ENCODE peak calls at places on chromosomes 16 and 17, in four cellular contexts. M, E, V and W are unnamed samples.
A peak's percentile ranks its signal among the peaks of the same experiment; 100 is the strongest.

GRCh38 chr17:40915721-40916256 is 21.7 kb downstream of the KRT23 start:
- DNase-seq in M (no peak), E (peak; percentile 64), V (no peak), W (no peak)

GRCh38 chr17:2931426-2931825 is 132.0 kb downstream of the OR1D5 start:
- DNase-seq in M (no peak), E (no peak), V (no peak), W (no peak)

GRCh38 chr17:41695134-41695661 is 6.5 kb downstream of the EIF1 start:
- DNase-seq in M (no peak), E (no peak), V (no peak), W (no peak)

GRCh38 chr17:31802502-31802901 is 56.5 kb downstream of the COPRS start:
- DNase-seq in M (peak; percentile 20), E (no peak), V (no peak), W (peak; percentile 14)

GRCh38 chr17:47630614-47631013 is 19.1 kb upstream of the KPNB1 start:
- DNase-seq in M (no peak), E (no peak), V (no peak), W (no peak)

GRCh38 chr17:82449136-82449882 is 1.2 kb downstream of the CYBC1 start:
- DNase-seq in M (no peak), E (no peak), V (no peak), W (no peak)

GRCh38 chr17:238071-238963 is 56.9 kb upstream of the DOC2B start:
- DNase-seq in M (peak; percentile 4), E (no peak), V (no peak), W (no peak)

GRCh38 chr16:19213885-19214284 is 45.8 kb downstream of the SYT17 start:
- DNase-seq in M (no peak), E (no peak), V (no peak), W (peak; percentile 6)

GRCh38 chr17:4881761-4882555 is 17.4 kb upstream of the C17orf107 start:
- DNase-seq in M (peak; percentile 58), E (no peak), V (peak; percentile 29), W (peak; percentile 71)

GRCh38 chr17:19753661-19754463 is 5.8 kb upstream of the ALDH3A1 start:
- DNase-seq in M (no peak), E (no peak), V (no peak), W (peak; percentile 29)

GRCh38 chr16:79712273-79712672 is 111.7 kb upstream of the MAF start:
- DNase-seq in M (no peak), E (no peak), V (no peak), W (peak; percentile 50)

GRCh38 chr16:13100970-13101369 is 199.6 kb downstream of the SHISA9 start:
- DNase-seq in M (no peak), E (no peak), V (no peak), W (no peak)

GRCh38 chr16:85056211-85056748 is 28.7 kb downstream of the KIAA0513 start:
- DNase-seq in M (no peak), E (peak; percentile 20), V (no peak), W (no peak)

GRCh38 chr16:54253118-54253517 is 33.5 kb downstream of the IRX3 start:
- DNase-seq in M (no peak), E (no peak), V (no peak), W (no peak)

GRCh38 chr17:1577186-1577585 is 14.6 kb upstream of the PITPNA start:
- DNase-seq in M (peak; percentile 88), E (peak; percentile 87), V (no peak), W (no peak)

GRCh38 chr17:29623283-29623647 is 553 bp upstream of the CORO6 start:
- DNase-seq in M (no peak), E (no peak), V (no peak), W (no peak)
- H3K4me3 ChIP-seq in M (peak overlapping the region; percentile 73), E (peak overlapping the region; percentile 47), V (peak overlapping the region; percentile 65), W (peak overlapping the region; percentile 50)

GRCh38 chr16:924806-925205 is 46.0 kb downstream of the LMF1 start:
- DNase-seq in M (no peak), E (no peak), V (no peak), W (no peak)

GRCh38 chr16:921321-921905 is 49.4 kb downstream of the LMF1 start:
- DNase-seq in M (no peak), E (no peak), V (no peak), W (no peak)

GRCh38 chr16:923184-923583 is 47.6 kb downstream of the LMF1 start:
- DNase-seq in M (no peak), E (no peak), V (no peak), W (no peak)

GRCh38 chr16:922051-922450 is 48.7 kb downstream of the LMF1 start:
- DNase-seq in M (no peak), E (no peak), V (no peak), W (no peak)

GRCh38 chr16:924063-924462 is 46.7 kb downstream of the LMF1 start:
- DNase-seq in M (no peak), E (no peak), V (no peak), W (no peak)
- H3K4me3 ChIP-seq in M (no peak overlapping the region), E (no peak overlapping the region), V (no peak overlapping the region), W (no peak overlapping the region)

GRCh38 chr16:68681038-68681437 is 35.9 kb downstream of the CDH3 start:
- DNase-seq in M (no peak), E (no peak), V (no peak), W (no peak)
- H3K4me3 ChIP-seq in M (no peak overlapping the region), E (no peak overlapping the region), V (no peak overlapping the region), W (no peak overlapping the region)

GRCh38 chr16:3963886-3964685 is 83.6 kb upstream of the CREBBP start:
- DNase-seq in M (no peak), E (no peak), V (no peak), W (no peak)

GRCh38 chr16:3959148-3959547 is 78.6 kb upstream of the CREBBP start:
- DNase-seq in M (no peak), E (peak; percentile 72), V (no peak), W (no peak)

GRCh38 chr16:3963203-3963602 is 82.7 kb upstream of the CREBBP start:
- DNase-seq in M (no peak), E (no peak), V (no peak), W (no peak)

GRCh38 chr16:3960049-3960809 is 79.7 kb upstream of the CREBBP start:
- DNase-seq in M (no peak), E (no peak), V (no peak), W (no peak)

GRCh38 chr16:3961449-3961849 is 80.9 kb upstream of the CREBBP start:
- DNase-seq in M (no peak), E (peak; percentile 47), V (no peak), W (no peak)
- H3K4me3 ChIP-seq in M (peak overlapping the region; percentile 56), E (peak overlapping the region; percentile 62), V (no peak overlapping the region), W (no peak overlapping the region)

GRCh38 chr17:49497147-49498036 is 2.3 kb downstream of the NGFR start:
- DNase-seq in M (peak; percentile 62), E (peak; percentile 41), V (peak; percentile 71), W (peak; percentile 53)

GRCh38 chr17:49498037-49498615 is 3.0 kb downstream of the NGFR start:
- DNase-seq in M (no peak), E (no peak), V (peak; percentile 30), W (no peak)

GRCh38 chr17:49496183-49496865 is 1.2 kb downstream of the NGFR start:
- DNase-seq in M (peak; percentile 79), E (peak; percentile 22), V (peak; percentile 80), W (no peak)

GRCh38 chr17:49495842-49496182 is 719 bp downstream of the NGFR start:
- DNase-seq in M (no peak), E (no peak), V (peak; percentile 24), W (peak; percentile 35)

DNA sequence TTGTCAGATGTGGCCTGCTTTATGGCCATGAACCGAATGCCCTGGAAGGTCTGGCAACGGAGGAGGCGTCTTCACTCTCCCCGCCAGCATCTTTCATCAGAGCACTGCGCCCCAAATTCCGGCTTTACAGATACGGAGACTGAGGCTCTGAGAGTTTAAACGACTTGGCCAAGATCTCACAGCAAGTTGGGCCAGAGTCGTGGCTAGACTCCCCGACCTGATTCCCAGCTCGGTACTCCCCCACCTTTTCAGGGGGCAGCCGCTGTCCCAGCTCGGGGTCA is 1.7 kb downstream of the NGFR start:
- DNase-seq in M (no peak), E (no peak), V (no peak), W (no peak)
- H3K4me3 ChIP-seq in M (peak overlapping the region; percentile 69), E (no peak overlapping the region), V (peak overlapping the region; percentile 37), W (peak overlapping the region; percentile 34)

DNA sequence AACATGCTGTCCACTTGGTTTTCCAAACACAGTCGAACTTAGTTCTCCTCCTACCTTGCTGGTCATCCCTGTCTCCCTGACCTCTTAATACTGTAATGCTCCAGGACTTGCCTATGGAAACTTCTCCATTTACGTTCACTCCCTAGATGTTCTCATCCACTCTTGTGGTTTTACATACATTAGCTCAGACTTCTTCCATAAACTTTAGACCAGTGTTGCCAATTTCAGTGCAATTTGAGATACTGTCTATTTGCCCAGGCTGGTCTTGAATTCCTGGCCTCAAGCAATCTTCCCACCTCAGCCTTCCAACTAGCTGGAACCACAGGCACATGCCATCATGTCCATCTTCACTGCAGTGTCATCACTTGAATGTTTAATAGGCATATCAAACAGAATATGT is 1.5 kb downstream of the MATCAP1 start:
- DNase-seq in M (no peak), E (no peak), V (no peak), W (no peak)
- H3K4me3 ChIP-seq in M (no peak overlapping the region), E (no peak overlapping the region), V (peak overlapping the region; percentile 54), W (no peak overlapping the region)

GRCh38 chr16:51034481-51035109 is 116.5 kb downstream of the SALL1 start:
- DNase-seq in M (no peak), E (no peak), V (no peak), W (no peak)

GRCh38 chr16:51031598-51031997 is 119.5 kb downstream of the SALL1 start:
- DNase-seq in M (no peak), E (no peak), V (no peak), W (no peak)

GRCh38 chr16:51035711-51036110 is 115.4 kb downstream of the SALL1 start:
- DNase-seq in M (no peak), E (no peak), V (no peak), W (no peak)

GRCh38 chr16:51039638-51040331 is 111.3 kb downstream of the SALL1 start:
- DNase-seq in M (no peak), E (no peak), V (no peak), W (no peak)

DNA sequence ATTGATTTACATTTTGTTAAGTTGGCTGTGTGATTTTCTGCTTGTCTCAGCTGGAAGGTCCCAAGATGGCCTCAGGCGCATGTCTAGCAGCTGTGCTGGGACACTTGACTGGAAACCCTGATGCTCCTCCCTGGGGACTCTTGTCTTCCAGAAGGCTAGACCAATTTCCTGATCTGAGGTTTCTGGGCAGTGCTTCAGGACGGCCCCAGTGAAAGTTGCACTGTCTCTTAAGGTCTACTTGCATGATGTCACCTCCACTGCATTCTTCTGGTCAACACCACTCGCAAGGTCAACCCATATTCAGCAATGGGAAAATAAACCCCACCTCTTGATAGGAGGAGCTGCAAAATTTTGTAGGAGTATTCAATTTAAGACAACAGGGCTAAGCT is 116.0 kb downstream of the SALL1 start:
- DNase-seq in M (no peak), E (no peak), V (no peak), W (no peak)
- H3K4me3 ChIP-seq in M (no peak overlapping the region), E (no peak overlapping the region), V (no peak overlapping the region), W (no peak overlapping the region)

DNA sequence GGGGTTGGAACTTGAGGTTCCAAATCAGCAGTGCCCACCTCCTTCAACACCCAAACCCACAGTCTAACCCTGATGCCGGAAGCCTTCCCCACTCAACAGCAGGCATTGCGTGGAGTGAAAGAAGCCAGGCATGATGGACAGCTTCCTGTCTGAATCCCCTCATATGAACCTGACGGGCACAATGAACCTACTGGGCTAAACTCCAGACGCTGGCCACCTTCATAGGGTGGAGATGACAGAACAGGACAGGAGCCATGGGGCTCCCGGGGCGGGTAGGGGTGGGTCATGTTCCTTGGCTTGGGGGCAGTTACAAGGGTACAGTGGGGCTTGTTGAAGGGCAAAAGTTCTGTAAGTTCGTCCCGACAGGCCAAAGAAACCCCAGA is 460 bp upstream of the HSBP1 start:
- DNase-seq in M (no peak), E (no peak), V (no peak), W (no peak)
- H3K4me3 ChIP-seq in M (peak overlapping the region; percentile 92), E (peak overlapping the region; percentile 88), V (no peak overlapping the region), W (peak overlapping the region; percentile 87)

GRCh38 chr16:58498341-58499091 is 1.4 kb upstream of the NDRG4 start:
- DNase-seq in M (no peak), E (no peak), V (no peak), W (no peak)
- H3K4me3 ChIP-seq in M (no peak overlapping the region), E (no peak overlapping the region), V (no peak overlapping the region), W (no peak overlapping the region)